ENCODE peak calls at places on chromosome 10, in seven cellular contexts. One of them, this sample, is unnamed.

GRCh38 chr10:63173468-63174227 is 40.5 kb downstream of the NRBF2 start:
- DNase-seq in cardiac fibroblast: no peak
- DNase-seq in fibroblast of lung: no peak
- DNase-seq in B cell: peak
- DNase-seq in lung: no peak
- DNase-seq in HCT116: no peak
- DNase-seq in AG09309: no peak
- DNase-seq in this sample: no peak

GRCh38 chr10:35545878-35546631 is 59.1 kb upstream of the GJD4 start:
- DNase-seq in cardiac fibroblast: peak
- DNase-seq in HCT116: no peak
- DNase-seq in fibroblast of lung: peak
- DNase-seq in lung: no peak
- DNase-seq in AG09309: no peak
- DNase-seq in B cell: no peak
- DNase-seq in this sample: peak

GRCh38 chr10:69749180-69750010 is 52.3 kb upstream of the COL13A1 start:
- DNase-seq in fibroblast of lung: peak
- DNase-seq in cardiac fibroblast: no peak
- DNase-seq in B cell: no peak
- DNase-seq in lung: no peak
- DNase-seq in HCT116: no peak
- DNase-seq in AG09309: no peak
- DNase-seq in this sample: no peak

GRCh38 chr10:60147576-60148265 is 241.4 kb upstream of the CCDC6 start:
- DNase-seq in AG09309: no peak
- DNase-seq in HCT116: no peak
- DNase-seq in cardiac fibroblast: no peak
- DNase-seq in lung: no peak
- DNase-seq in fibroblast of lung: no peak
- DNase-seq in B cell: no peak
- DNase-seq in this sample: no peak

GRCh38 chr10:73076361-73077183 is 20.1 kb downstream of the P4HA1 start:
- DNase-seq in lung: peak
- DNase-seq in AG09309: no peak
- DNase-seq in HCT116: no peak
- DNase-seq in B cell: no peak
- DNase-seq in cardiac fibroblast: peak
- DNase-seq in fibroblast of lung: peak
- DNase-seq in this sample: peak

GRCh38 chr10:103445767-103446567 is 6.2 kb downstream of the CALHM2 start:
- DNase-seq in cardiac fibroblast: peak
- DNase-seq in HCT116: no peak
- DNase-seq in B cell: no peak
- DNase-seq in lung: peak
- DNase-seq in fibroblast of lung: peak
- DNase-seq in AG09309: peak
- DNase-seq in this sample: peak

GRCh38 chr10:79397575-79398303 is 47.7 kb downstream of the ZCCHC24 start:
- DNase-seq in lung: no peak
- DNase-seq in B cell: no peak
- DNase-seq in fibroblast of lung: peak
- DNase-seq in cardiac fibroblast: peak
- DNase-seq in HCT116: no peak
- DNase-seq in AG09309: peak
- DNase-seq in this sample: no peak

GRCh38 chr10:118823256-118823907 is 68.6 kb upstream of the CACUL1 start:
- DNase-seq in cardiac fibroblast: no peak
- DNase-seq in fibroblast of lung: no peak
- DNase-seq in AG09309: no peak
- DNase-seq in HCT116: no peak
- DNase-seq in lung: no peak
- DNase-seq in B cell: no peak
- DNase-seq in this sample: no peak

GRCh38 chr10:120987359-120987758 is 136.2 kb downstream of the WDR11 start:
- DNase-seq in AG09309: no peak
- DNase-seq in lung: no peak
- DNase-seq in HCT116: no peak
- DNase-seq in cardiac fibroblast: no peak
- DNase-seq in fibroblast of lung: no peak
- DNase-seq in B cell: peak
- DNase-seq in this sample: no peak

GRCh38 chr10:77606751-77607150 is 30.9 kb downstream of the KCNMA1 start:
- DNase-seq in lung: no peak
- DNase-seq in HCT116: no peak
- DNase-seq in cardiac fibroblast: no peak
- DNase-seq in fibroblast of lung: no peak
- DNase-seq in AG09309: no peak
- DNase-seq in B cell: no peak
- DNase-seq in this sample: no peak
- TF ChIP-seq CTCF in lung: no peak
- TF ChIP-seq CTCF in HCT116: peak
- TF ChIP-seq CTCF in cardiac fibroblast: no peak
- TF ChIP-seq CTCF in fibroblast of lung: no peak
- TF ChIP-seq CTCF in AG09309: peak
- TF ChIP-seq CTCF in B cell: no peak
- TF ChIP-seq CTCF in this sample: no peak

GRCh38 chr10:75020168-75020567 is 91.3 kb upstream of the SAMD8 start:
- DNase-seq in AG09309: no peak
- DNase-seq in fibroblast of lung: no peak
- DNase-seq in cardiac fibroblast: no peak
- DNase-seq in B cell: no peak
- DNase-seq in HCT116: no peak
- DNase-seq in lung: no peak
- DNase-seq in this sample: no peak

GRCh38 chr10:75021851-75022250 is 89.6 kb upstream of the SAMD8 start:
- DNase-seq in HCT116: no peak
- DNase-seq in AG09309: no peak
- DNase-seq in cardiac fibroblast: no peak
- DNase-seq in lung: no peak
- DNase-seq in B cell: no peak
- DNase-seq in fibroblast of lung: no peak
- DNase-seq in this sample: no peak

GRCh38 chr10:75024971-75025523 is 86.4 kb upstream of the SAMD8 start:
- DNase-seq in AG09309: no peak
- DNase-seq in cardiac fibroblast: no peak
- DNase-seq in HCT116: no peak
- DNase-seq in fibroblast of lung: no peak
- DNase-seq in B cell: no peak
- DNase-seq in lung: no peak
- DNase-seq in this sample: no peak

GRCh38 chr10:75019360-75019759 is 92.1 kb upstream of the SAMD8 start:
- DNase-seq in fibroblast of lung: peak
- DNase-seq in lung: no peak
- DNase-seq in HCT116: no peak
- DNase-seq in B cell: no peak
- DNase-seq in cardiac fibroblast: peak
- DNase-seq in AG09309: no peak
- DNase-seq in this sample: peak

GRCh38 chr10:75023074-75023473 is 88.4 kb upstream of the SAMD8 start:
- DNase-seq in AG09309: no peak
- DNase-seq in fibroblast of lung: no peak
- DNase-seq in HCT116: no peak
- DNase-seq in lung: no peak
- DNase-seq in cardiac fibroblast: no peak
- DNase-seq in B cell: no peak
- DNase-seq in this sample: no peak
- TF ChIP-seq CTCF in AG09309: no peak
- TF ChIP-seq CTCF in fibroblast of lung: no peak
- TF ChIP-seq CTCF in HCT116: no peak
- TF ChIP-seq CTCF in lung: no peak
- TF ChIP-seq CTCF in cardiac fibroblast: no peak
- TF ChIP-seq CTCF in B cell: no peak
- TF ChIP-seq CTCF in this sample: no peak

DNA sequence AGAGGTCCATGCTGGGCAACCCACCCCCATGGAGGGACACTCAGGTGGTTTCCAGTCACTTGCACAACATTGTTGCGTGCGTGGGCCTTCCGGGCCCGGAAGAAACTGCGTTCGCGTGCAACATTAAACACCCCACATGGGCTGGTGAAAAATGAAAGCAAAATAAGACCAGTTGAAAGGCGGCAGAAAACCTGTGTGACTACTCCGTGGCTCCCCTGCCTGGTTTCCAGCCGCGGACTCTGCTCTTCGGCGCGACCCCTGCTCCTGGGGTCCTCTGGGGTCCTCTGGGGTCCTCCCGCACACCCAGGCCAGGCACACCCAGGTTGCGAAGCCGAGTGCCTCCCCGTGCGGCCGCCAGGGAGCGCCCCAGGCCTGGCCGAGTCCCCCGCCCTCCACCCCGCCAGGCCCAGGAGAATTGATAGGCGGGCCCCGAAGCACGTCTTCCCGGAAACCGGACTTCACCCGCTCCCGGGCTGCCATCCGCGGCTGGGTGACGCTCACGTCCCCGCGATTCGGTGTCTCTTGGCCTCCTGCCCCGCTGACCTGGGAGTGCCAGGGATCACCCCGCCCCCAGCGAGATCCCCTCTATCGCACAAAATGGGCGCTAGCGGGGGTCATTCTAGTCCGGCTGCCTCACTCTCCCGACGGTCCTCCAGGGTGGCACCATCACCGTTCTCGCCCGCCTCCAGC is 1.9 kb upstream of the SH2D4B start:
- DNase-seq in HCT116: peak
- DNase-seq in lung: peak
- DNase-seq in B cell: peak
- DNase-seq in cardiac fibroblast: peak
- DNase-seq in AG09309: no peak
- DNase-seq in fibroblast of lung: peak
- DNase-seq in this sample: peak
- TF ChIP-seq CTCF in HCT116: peak
- TF ChIP-seq CTCF in lung: no peak
- TF ChIP-seq CTCF in B cell: peak
- TF ChIP-seq CTCF in cardiac fibroblast: peak
- TF ChIP-seq CTCF in AG09309: peak
- TF ChIP-seq CTCF in fibroblast of lung: peak
- TF ChIP-seq CTCF in this sample: peak

GRCh38 chr10:97173036-97173435 is 12.7 kb downstream of the SLIT1 start:
- DNase-seq in B cell: no peak
- DNase-seq in cardiac fibroblast: no peak
- DNase-seq in HCT116: no peak
- DNase-seq in lung: no peak
- DNase-seq in fibroblast of lung: no peak
- DNase-seq in AG09309: no peak
- DNase-seq in this sample: no peak

GRCh38 chr10:97169063-97169462 is 16.7 kb downstream of the SLIT1 start:
- DNase-seq in HCT116: no peak
- DNase-seq in lung: no peak
- DNase-seq in cardiac fibroblast: no peak
- DNase-seq in fibroblast of lung: no peak
- DNase-seq in B cell: no peak
- DNase-seq in AG09309: no peak
- DNase-seq in this sample: no peak

GRCh38 chr10:97171001-97171400 is 14.8 kb downstream of the SLIT1 start:
- DNase-seq in fibroblast of lung: no peak
- DNase-seq in lung: no peak
- DNase-seq in HCT116: no peak
- DNase-seq in cardiac fibroblast: no peak
- DNase-seq in B cell: no peak
- DNase-seq in AG09309: no peak
- DNase-seq in this sample: no peak

GRCh38 chr10:97168645-97169044 is 17.1 kb downstream of the SLIT1 start:
- DNase-seq in AG09309: no peak
- DNase-seq in fibroblast of lung: no peak
- DNase-seq in HCT116: no peak
- DNase-seq in B cell: no peak
- DNase-seq in lung: no peak
- DNase-seq in cardiac fibroblast: no peak
- DNase-seq in this sample: no peak

GRCh38 chr10:97169911-97170693 is 15.7 kb downstream of the SLIT1 start:
- DNase-seq in cardiac fibroblast: no peak
- DNase-seq in B cell: no peak
- DNase-seq in HCT116: no peak
- DNase-seq in fibroblast of lung: no peak
- DNase-seq in lung: peak
- DNase-seq in AG09309: no peak
- DNase-seq in this sample: no peak
- TF ChIP-seq CTCF in cardiac fibroblast: no peak
- TF ChIP-seq CTCF in B cell: no peak
- TF ChIP-seq CTCF in HCT116: no peak
- TF ChIP-seq CTCF in fibroblast of lung: no peak
- TF ChIP-seq CTCF in lung: no peak
- TF ChIP-seq CTCF in AG09309: no peak
- TF ChIP-seq CTCF in this sample: no peak

DNA sequence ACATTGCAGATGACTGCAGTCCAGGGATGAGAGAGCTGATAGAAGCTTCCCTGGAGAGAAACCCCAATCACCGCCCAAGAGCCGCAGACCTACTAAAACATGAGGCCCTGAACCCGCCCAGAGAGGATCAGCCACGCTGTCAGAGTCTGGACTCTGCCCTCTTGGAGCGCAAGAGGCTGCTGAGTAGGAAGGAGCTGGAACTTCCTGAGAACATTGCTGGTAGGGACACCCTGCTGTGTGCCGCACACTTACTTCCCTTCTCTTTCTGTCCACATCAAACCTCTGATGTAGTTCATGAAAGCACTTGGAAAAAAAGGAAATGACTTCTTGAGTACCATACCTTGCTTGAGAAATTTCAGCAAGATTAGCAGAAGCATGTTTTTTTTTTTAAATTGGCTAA is 25.3 kb downstream of the MAP3K8 start:
- DNase-seq in cardiac fibroblast: no peak
- DNase-seq in fibroblast of lung: no peak
- DNase-seq in AG09309: no peak
- DNase-seq in lung: peak
- DNase-seq in B cell: no peak
- DNase-seq in HCT116: no peak
- DNase-seq in this sample: no peak
- TF ChIP-seq CTCF in cardiac fibroblast: no peak
- TF ChIP-seq CTCF in fibroblast of lung: no peak
- TF ChIP-seq CTCF in AG09309: no peak
- TF ChIP-seq CTCF in lung: no peak
- TF ChIP-seq CTCF in B cell: no peak
- TF ChIP-seq CTCF in HCT116: no peak
- TF ChIP-seq CTCF in this sample: no peak